ENCODE peak calls at places on chromosomes 2 and 18, in five cellular contexts. C is suprapubic skin, Z is mammary epithelial cell, I is GM10248, L is esophagus squamous epithelium. E is an unnamed sample.

GRCh38 chr2:120820263-120820884 is 84.7 kb downstream of the GLI2 start:
- DNase-seq in C (no peak), Z (no peak), I (no peak), L (no peak), E (no peak)

GRCh38 chr2:148909114-148909513 is 34.1 kb downstream of the KIF5C start:
- DNase-seq in C (no peak), Z (no peak), I (no peak), L (no peak), E (no peak)

GRCh38 chr2:127859712-127860085 is 1.7 kb upstream of the POLR2D start:
- DNase-seq in C (no peak), Z (peak), I (peak), L (no peak), E (peak)

GRCh38 chr2:208092093-208092832 is 32.1 kb downstream of the CRYGD start:
- DNase-seq in C (no peak), Z (no peak), I (no peak), L (no peak), E (no peak)

GRCh38 chr2:55223958-55224760 is 7.9 kb downstream of the CLHC1 start:
- DNase-seq in C (no peak), Z (no peak), I (no peak), L (no peak), E (no peak)

GRCh38 chr2:2324565-2325101 is 6.4 kb downstream of the MYT1L start:
- DNase-seq in C (no peak), Z (no peak), I (no peak), L (no peak), E (no peak)

GRCh38 chr2:240631561-240632290 is 6.4 kb downstream of the GPR35 start:
- DNase-seq in C (peak), Z (no peak), I (no peak), L (no peak), E (no peak)

GRCh38 chr2:39542523-39542922 is 105.4 kb upstream of the MAP4K3 start:
- DNase-seq in C (no peak), Z (no peak), I (no peak), L (no peak), E (no peak)

GRCh38 chr18:10278265-10278664 is 176.2 kb upstream of the APCDD1 start:
- DNase-seq in C (no peak), Z (no peak), I (no peak), L (no peak), E (no peak)

GRCh38 chr2:5077479-5078089 is 614.6 kb upstream of the SOX11 start:
- DNase-seq in C (no peak), Z (no peak), I (no peak), L (no peak), E (no peak)

GRCh38 chr2:133802366-133802765 is 234.1 kb upstream of the NCKAP5 start:
- DNase-seq in C (no peak), Z (no peak), I (no peak), L (no peak), E (no peak)

GRCh38 chr2:164651361-164651760 is 30.1 kb upstream of the GRB14 start:
- DNase-seq in C (no peak), Z (no peak), I (no peak), L (no peak), E (no peak)

GRCh38 chr18:59279722-59280121 is 6.5 kb upstream of the RAX start:
- DNase-seq in C (no peak), Z (no peak), I (no peak), L (no peak), E (no peak)

GRCh38 chr2:68935471-68935870 is 17.2 kb downstream of the GKN2 start:
- DNase-seq in C (no peak), Z (no peak), I (no peak), L (no peak), E (no peak)

GRCh38 chr2:64192570-64193192 is 48.5 kb upstream of the PELI1 start:
- DNase-seq in C (no peak), Z (no peak), I (no peak), L (no peak), E (no peak)

GRCh38 chr2:187079901-187080300 is 230.9 kb upstream of the ZSWIM2 start:
- DNase-seq in C (no peak), Z (no peak), I (no peak), L (no peak), E (no peak)

GRCh38 chr2:239953418-239954061 is 71.6 kb downstream of the NDUFA10 start:
- DNase-seq in C (no peak), Z (no peak), I (no peak), L (no peak), E (no peak)

GRCh38 chr2:25570161-25570840 is 103.1 kb downstream of the DTNB start:
- DNase-seq in C (no peak), Z (no peak), I (no peak), L (no peak), E (no peak)

GRCh38 chr2:75808793-75809535 is 98.2 kb upstream of the GCFC2 start:
- DNase-seq in C (no peak), Z (no peak), I (no peak), L (no peak), E (no peak)

GRCh38 chr18:35581555-35582309 is at the start of gene GALNT1:
- DNase-seq in C (no peak), Z (peak), I (peak), L (no peak), E (no peak)

GRCh38 chr2:168135630-168136029 is 111.8 kb downstream of the STK39 start:
- DNase-seq in C (no peak), Z (no peak), I (no peak), L (no peak), E (no peak)

GRCh38 chr2:102636283-102636907 is 17.0 kb downstream of the SLC9A2 start:
- DNase-seq in C (no peak), Z (peak), I (no peak), L (no peak), E (no peak)

GRCh38 chr2:102634831-102635241 is 15.5 kb downstream of the SLC9A2 start:
- DNase-seq in C (no peak), Z (no peak), I (no peak), L (no peak), E (no peak)

GRCh38 chr2:102639429-102639828 is 20.1 kb downstream of the SLC9A2 start:
- DNase-seq in C (no peak), Z (no peak), I (no peak), L (no peak), E (no peak)

GRCh38 chr2:102635317-102635716 is 16.0 kb downstream of the SLC9A2 start:
- DNase-seq in C (no peak), Z (no peak), I (no peak), L (no peak), E (no peak)

DNA sequence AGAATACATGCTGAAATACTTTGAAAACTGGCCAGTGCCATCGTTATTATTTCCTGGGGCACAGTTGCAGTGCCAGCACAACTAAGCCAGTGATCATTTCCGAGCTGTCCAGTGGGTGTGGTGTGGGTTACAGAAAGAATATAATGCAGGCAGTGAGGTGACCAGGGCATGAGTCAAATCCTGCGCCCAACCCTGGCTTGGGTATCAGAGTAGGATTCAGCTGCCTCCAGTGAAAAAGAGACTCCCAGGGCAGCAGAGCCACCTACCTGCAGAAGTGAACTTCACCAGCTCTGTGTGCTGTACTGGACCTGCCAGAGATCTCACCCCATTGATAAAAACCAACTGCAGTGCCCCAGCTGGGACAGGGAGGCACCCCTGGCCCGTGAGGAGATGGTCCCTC is 18.0 kb downstream of the SLC9A2 start:
- DNase-seq in C (no peak), Z (peak), I (no peak), L (no peak), E (no peak)
- TF ChIP-seq CTCF in C (no peak), Z (peak), I (no peak), L (no peak), E (no peak)

DNA sequence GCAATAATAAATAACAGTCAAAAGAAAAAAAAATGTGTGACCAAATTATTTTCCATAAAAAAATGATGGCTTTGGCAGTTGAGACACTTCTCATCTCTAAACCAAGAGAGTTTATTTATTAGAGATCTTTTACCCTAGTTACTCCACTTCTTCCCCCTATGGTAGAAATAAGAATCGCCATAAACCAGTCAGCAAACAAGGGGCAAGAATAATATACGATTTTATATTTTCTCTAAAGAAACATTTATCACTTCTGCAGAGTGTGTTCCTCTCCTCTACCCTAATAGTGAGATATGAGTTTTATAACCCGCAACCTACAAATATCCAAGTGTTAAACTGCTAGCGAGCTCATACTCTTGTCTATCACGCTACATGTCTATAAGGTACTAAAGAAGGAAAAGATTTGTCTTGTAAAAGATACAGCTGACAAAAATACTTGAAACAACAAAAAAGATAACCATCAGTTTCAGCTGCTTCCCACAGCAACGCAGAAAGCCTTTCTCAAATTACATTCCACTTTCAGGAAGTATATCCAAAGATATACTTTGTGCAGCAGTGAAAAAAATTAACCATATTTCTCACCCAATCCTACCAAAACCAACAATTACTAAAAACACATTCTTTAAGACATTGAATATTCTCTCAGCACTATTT is 2.2 kb downstream of the RNF103 start:
- DNase-seq in C (no peak), Z (peak), I (no peak), L (no peak), E (no peak)
- TF ChIP-seq CTCF in C (no peak), Z (no peak), I (no peak), L (peak), E (no peak)

GRCh38 chr2:175004980-175005832 is at the start of gene CHN1:
- DNase-seq in C (peak), Z (peak), I (peak), L (peak), E (peak)
- TF ChIP-seq CTCF in C (no peak), Z (no peak), I (no peak), L (no peak), E (no peak)

DNA sequence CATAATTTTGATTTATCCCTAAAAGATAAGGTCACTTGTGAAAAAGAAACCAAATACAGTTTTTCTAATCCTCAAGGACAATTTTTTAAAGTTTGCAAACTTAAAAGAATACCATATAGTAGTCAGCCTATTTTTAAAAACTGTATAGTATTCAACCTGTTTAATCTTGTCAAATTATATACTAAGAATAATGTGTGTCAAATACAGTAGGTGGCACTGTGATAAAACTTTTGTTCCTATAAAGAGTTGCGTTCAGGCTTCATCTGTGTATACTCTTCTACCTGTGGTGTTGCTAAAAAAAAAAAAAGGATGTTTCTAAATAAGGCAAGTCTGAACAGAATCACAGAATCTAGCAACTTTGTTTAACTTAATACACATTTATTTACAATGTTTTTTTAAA is 68.6 kb downstream of the CCDC138 start:
- DNase-seq in C (no peak), Z (peak), I (no peak), L (no peak), E (no peak)
- TF ChIP-seq CTCF in C (no peak), Z (peak), I (peak), L (peak), E (no peak)

GRCh38 chr2:182252534-182252933 is 174.3 kb downstream of the PDE1A start:
- DNase-seq in C (no peak), Z (no peak), I (no peak), L (no peak), E (no peak)

GRCh38 chr2:182248362-182248761 is 178.5 kb downstream of the PDE1A start:
- DNase-seq in C (no peak), Z (no peak), I (no peak), L (no peak), E (no peak)

GRCh38 chr2:182245963-182246362 is 180.9 kb downstream of the PDE1A start:
- DNase-seq in C (no peak), Z (peak), I (no peak), L (no peak), E (no peak)

GRCh38 chr2:182247831-182248230 is 179.0 kb downstream of the PDE1A start:
- DNase-seq in C (no peak), Z (no peak), I (no peak), L (no peak), E (no peak)

GRCh38 chr2:182248898-182249297 is 177.9 kb downstream of the PDE1A start:
- DNase-seq in C (no peak), Z (no peak), I (no peak), L (no peak), E (no peak)
- TF ChIP-seq CTCF in C (no peak), Z (no peak), I (no peak), L (no peak), E (no peak)

GRCh38 chr2:6879011-6879410 is 1.4 kb downstream of the RSAD2 start:
- DNase-seq in C (no peak), Z (no peak), I (no peak), L (no peak), E (no peak)

GRCh38 chr2:6881036-6881435 is 3.5 kb downstream of the RSAD2 start:
- DNase-seq in C (no peak), Z (no peak), I (no peak), L (no peak), E (no peak)

GRCh38 chr2:6876299-6876698 is 1.3 kb upstream of the RSAD2 start:
- DNase-seq in C (no peak), Z (no peak), I (no peak), L (no peak), E (no peak)

GRCh38 chr2:6880200-6880733 is 2.7 kb downstream of the RSAD2 start:
- DNase-seq in C (no peak), Z (no peak), I (no peak), L (no peak), E (no peak)

GRCh38 chr2:6877402-6878305 is at the start of gene RSAD2:
- DNase-seq in C (no peak), Z (peak), I (peak), L (no peak), E (peak)
- TF ChIP-seq CTCF in C (no peak), Z (no peak), I (no peak), L (no peak), E (no peak)

GRCh38 chr2:46913471-46914381 is 1.9 kb downstream of the MCFD2 start:
- DNase-seq in C (no peak), Z (peak), I (no peak), L (no peak), E (peak)
- TF ChIP-seq CTCF in C (no peak), Z (no peak), I (no peak), L (no peak), E (no peak)

DNA sequence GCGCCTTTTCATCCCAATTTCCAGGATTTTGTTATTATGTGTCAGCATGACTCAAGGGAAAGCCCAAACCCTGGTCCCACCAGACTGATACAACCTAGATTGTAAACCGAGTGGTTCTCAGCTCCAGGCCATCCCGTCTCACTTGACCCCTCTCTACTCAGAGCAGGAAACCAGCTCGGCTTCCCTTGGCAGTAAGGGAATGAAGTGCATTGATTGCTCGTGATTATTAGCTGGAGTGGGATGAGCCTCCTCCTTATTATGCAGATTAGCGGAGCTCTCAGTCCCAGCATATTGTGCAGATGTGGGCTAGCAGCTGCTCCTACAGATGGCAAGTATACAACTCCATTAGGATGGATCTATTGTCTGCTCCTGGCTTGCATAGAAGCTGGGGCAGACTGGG is 167.6 kb downstream of the LNPK start:
- DNase-seq in C (no peak), Z (peak), I (no peak), L (no peak), E (no peak)
- TF ChIP-seq CTCF in C (no peak), Z (no peak), I (no peak), L (no peak), E (no peak)